ENCODE peak calls at places on chromosomes 16 and 17, in four cellular contexts. U is PC-3, A is GM23338, P is hepatocyte. G is an unnamed sample.

GRCh38 chr17:49817993-49818392 is 29.5 kb downstream of the KAT7 start:
- DNase-seq in U (no peak), P (no peak), A (no peak), G (no peak)

GRCh38 chr17:80688994-80689635 is 144.5 kb downstream of the RPTOR start:
- DNase-seq in U (no peak), A (no peak), P (no peak), G (no peak)

GRCh38 chr17:64781394-64781793 is 119.3 kb upstream of the SMURF2 start:
- DNase-seq in U (no peak), P (peak; percentile 51), A (peak; percentile 64), G (peak; percentile 50)

GRCh38 chr16:80583466-80583865 is 42.7 kb downstream of the DYNLRB2 start:
- DNase-seq in A (no peak), P (no peak), U (peak; percentile 64), G (no peak)

GRCh38 chr16:65068151-65068740 is 53.6 kb downstream of the CDH11 start:
- DNase-seq in P (no peak), U (no peak), A (peak; percentile 57), G (no peak)

GRCh38 chr16:24906199-24906808 is 60.5 kb downstream of the SLC5A11 start:
- DNase-seq in P (peak; percentile 38), A (peak; percentile 43), U (peak; percentile 41), G (no peak)

GRCh38 chr17:50285941-50286340 is 11.7 kb downstream of the TMEM92 start:
- DNase-seq in A (no peak), U (no peak), P (no peak), G (no peak)

GRCh38 chr16:83924686-83925085 is 25.8 kb downstream of the MLYCD start:
- DNase-seq in A (no peak), P (no peak), U (no peak), G (no peak)

DNA sequence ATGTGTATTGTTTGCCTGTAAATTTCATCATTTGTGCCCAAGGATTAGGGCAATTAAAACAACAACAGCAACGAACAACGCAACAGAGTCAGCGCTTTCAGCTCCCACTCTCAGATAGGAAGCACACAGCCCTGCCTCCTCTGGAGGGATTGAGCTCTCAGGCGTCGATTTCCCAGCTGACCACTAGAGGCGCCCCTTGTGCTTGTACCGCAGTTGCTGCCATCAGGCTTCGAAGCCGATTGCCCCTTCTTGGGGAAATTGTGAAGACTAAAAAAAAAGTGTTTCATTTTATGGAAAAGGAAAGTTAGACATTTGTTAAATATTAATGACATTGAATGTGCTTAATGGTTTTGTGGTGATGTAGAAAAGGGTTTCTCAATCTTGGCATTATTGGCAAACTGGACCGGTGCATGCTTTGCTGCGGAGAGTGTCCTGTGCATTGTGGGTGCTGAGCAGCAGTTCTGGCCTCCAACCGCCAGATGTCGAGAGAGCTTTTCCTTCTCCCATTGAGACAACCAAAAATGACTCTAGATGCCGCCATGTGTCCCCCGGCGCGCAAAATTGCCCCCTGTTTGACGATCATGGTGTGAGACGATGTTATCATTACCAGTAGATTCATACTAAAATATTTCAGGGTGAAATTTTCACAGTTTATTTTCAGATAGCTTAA is 650.4 kb upstream of the RBFOX1 start:
- DNase-seq in A (peak; percentile 81), P (peak; percentile 65), U (peak; percentile 6), G (peak; percentile 82)
- TF ChIP-seq CTCF in A (peak; percentile 83), P (peak; percentile 65), U (peak; percentile 51), G (peak; percentile 91)

GRCh38 chr16:48481772-48482171 is 96.6 kb upstream of the SIAH1 start:
- DNase-seq in A (no peak), P (no peak), U (no peak), G (no peak)
- TF ChIP-seq EZH2phosphoT487 in A (no peak), P (no peak), U (no peak), G (no peak)

GRCh38 chr17:82295472-82295814 is 21.9 kb upstream of the CSNK1D start:
- DNase-seq in U (no peak), A (no peak), P (no peak), G (no peak)

GRCh38 chr17:82296511-82297279 is 20.7 kb downstream of the CD7 start:
- DNase-seq in U (peak; percentile 26), P (no peak), A (no peak), G (no peak)

GRCh38 chr17:82298538-82299421 is 18.6 kb downstream of the CD7 start:
- DNase-seq in A (no peak), U (no peak), P (no peak), G (no peak)

GRCh38 chr17:82297804-82298537 is 19.4 kb downstream of the CD7 start:
- DNase-seq in P (peak; percentile 78), U (peak; percentile 97), A (peak; percentile 44), G (no peak)

GRCh38 chr17:82297280-82297803 is 20.1 kb downstream of the CD7 start:
- DNase-seq in U (peak; percentile 86), A (no peak), P (peak; percentile 64), G (no peak)
- H3K4me1 ChIP-seq in U (peaks cover 54% of the 10 kb centered on the region), A (peaks cover 8% of the 10 kb centered on the region), P (peaks cover 58% of the 10 kb centered on the region), G (peaks cover 7% of the 10 kb centered on the region)

GRCh38 chr16:67173323-67173722 is 3.0 kb downstream of the NOL3 start:
- DNase-seq in P (no peak), U (no peak), A (no peak), G (no peak)

GRCh38 chr16:67176662-67177061 is 6.3 kb downstream of the NOL3 start:
- DNase-seq in U (no peak), A (no peak), P (no peak), G (no peak)

GRCh38 chr16:67174706-67175231 is 4.4 kb downstream of the NOL3 start:
- DNase-seq in U (no peak), P (no peak), A (no peak), G (no peak)

GRCh38 chr16:67170948-67171649 is 761 bp downstream of the NOL3 start:
- DNase-seq in A (no peak), U (no peak), P (no peak), G (no peak)

GRCh38 chr16:67173808-67174705 is 3.7 kb downstream of the NOL3 start:
- DNase-seq in P (peak; percentile 92), U (peak; percentile 87), A (peak; percentile 82), G (peak; percentile 85)
- TF ChIP-seq CTCF in P (peak; percentile 22), U (peak; percentile 16), A (no peak), G (peak; percentile 12)